ENCODE peak calls at places on chromosomes 6 and 20, in nine cellular contexts. One of them, this sample, is unnamed.

GRCh38 chr6:99422912-99423311 is 2.2 kb downstream of the PNISR start:
- DNase-seq in MM.1S: no peak
- DNase-seq in pancreas: no peak
- DNase-seq in brain microvascular endothelial cell: no peak
- DNase-seq in cardiac fibroblast: no peak
- DNase-seq in endothelial cell: no peak
- DNase-seq in AG10803: no peak
- DNase-seq in type B pancreatic cell: no peak
- DNase-seq in H9: no peak
- DNase-seq in this sample: no peak

GRCh38 chr6:147438758-147439528 is 69.5 kb upstream of the SAMD5 start:
- DNase-seq in MM.1S: no peak
- DNase-seq in pancreas: no peak
- DNase-seq in brain microvascular endothelial cell: no peak
- DNase-seq in cardiac fibroblast: no peak
- DNase-seq in endothelial cell: no peak
- DNase-seq in AG10803: no peak
- DNase-seq in type B pancreatic cell: no peak
- DNase-seq in H9: peak
- DNase-seq in this sample: no peak

GRCh38 chr20:9353916-9354276 is 160.5 kb upstream of the LAMP5 start:
- DNase-seq in MM.1S: no peak
- DNase-seq in pancreas: no peak
- DNase-seq in brain microvascular endothelial cell: no peak
- DNase-seq in cardiac fibroblast: peak
- DNase-seq in endothelial cell: no peak
- DNase-seq in AG10803: peak
- DNase-seq in type B pancreatic cell: no peak
- DNase-seq in H9: no peak
- DNase-seq in this sample: no peak

GRCh38 chr20:35462351-35462750 is 7.0 kb downstream of the CEP250 start:
- DNase-seq in MM.1S: no peak
- DNase-seq in pancreas: no peak
- DNase-seq in brain microvascular endothelial cell: no peak
- DNase-seq in cardiac fibroblast: no peak
- DNase-seq in endothelial cell: no peak
- DNase-seq in AG10803: no peak
- DNase-seq in type B pancreatic cell: no peak
- DNase-seq in H9: no peak
- DNase-seq in this sample: no peak

GRCh38 chr20:23325107-23325506 is 25.5 kb upstream of the NXT1 start:
- DNase-seq in MM.1S: no peak
- DNase-seq in pancreas: no peak
- DNase-seq in brain microvascular endothelial cell: no peak
- DNase-seq in cardiac fibroblast: no peak
- DNase-seq in endothelial cell: no peak
- DNase-seq in AG10803: no peak
- DNase-seq in type B pancreatic cell: no peak
- DNase-seq in H9: no peak
- DNase-seq in this sample: no peak

GRCh38 chr6:75531174-75531573 is 37.6 kb upstream of the FILIP1 start:
- DNase-seq in MM.1S: no peak
- DNase-seq in pancreas: no peak
- DNase-seq in brain microvascular endothelial cell: no peak
- DNase-seq in cardiac fibroblast: peak
- DNase-seq in endothelial cell: no peak
- DNase-seq in AG10803: no peak
- DNase-seq in type B pancreatic cell: no peak
- DNase-seq in H9: no peak
- DNase-seq in this sample: no peak

GRCh38 chr6:112640895-112641294 is 293.8 kb downstream of the RFPL4B start:
- DNase-seq in MM.1S: no peak
- DNase-seq in pancreas: no peak
- DNase-seq in brain microvascular endothelial cell: peak
- DNase-seq in cardiac fibroblast: no peak
- DNase-seq in endothelial cell: no peak
- DNase-seq in AG10803: peak
- DNase-seq in type B pancreatic cell: no peak
- DNase-seq in H9: no peak
- DNase-seq in this sample: peak

GRCh38 chr6:16471222-16471784 is 232.9 kb downstream of the GMPR start:
- DNase-seq in MM.1S: no peak
- DNase-seq in pancreas: no peak
- DNase-seq in brain microvascular endothelial cell: peak
- DNase-seq in cardiac fibroblast: no peak
- DNase-seq in endothelial cell: no peak
- DNase-seq in AG10803: no peak
- DNase-seq in type B pancreatic cell: no peak
- DNase-seq in H9: no peak
- DNase-seq in this sample: no peak

GRCh38 chr6:27209659-27210269 is 37.7 kb upstream of the PRSS16 start:
- DNase-seq in MM.1S: no peak
- DNase-seq in pancreas: no peak
- DNase-seq in brain microvascular endothelial cell: peak
- DNase-seq in cardiac fibroblast: no peak
- DNase-seq in endothelial cell: no peak
- DNase-seq in AG10803: no peak
- DNase-seq in type B pancreatic cell: no peak
- DNase-seq in H9: no peak
- DNase-seq in this sample: no peak

GRCh38 chr20:33846291-33846916 is 35.3 kb downstream of the CHMP4B start:
- DNase-seq in MM.1S: no peak
- DNase-seq in pancreas: no peak
- DNase-seq in brain microvascular endothelial cell: peak
- DNase-seq in cardiac fibroblast: peak
- DNase-seq in endothelial cell: no peak
- DNase-seq in AG10803: peak
- DNase-seq in type B pancreatic cell: no peak
- DNase-seq in H9: no peak
- DNase-seq in this sample: peak

GRCh38 chr20:60935971-60936370 is 316.1 kb upstream of the CDH4 start:
- DNase-seq in MM.1S: no peak
- DNase-seq in pancreas: no peak
- DNase-seq in brain microvascular endothelial cell: no peak
- DNase-seq in cardiac fibroblast: no peak
- DNase-seq in endothelial cell: no peak
- DNase-seq in AG10803: no peak
- DNase-seq in type B pancreatic cell: no peak
- DNase-seq in H9: no peak
- DNase-seq in this sample: no peak

GRCh38 chr6:131946992-131947955 is 3.9 kb downstream of the CCN2 start:
- DNase-seq in MM.1S: no peak
- DNase-seq in pancreas: no peak
- DNase-seq in brain microvascular endothelial cell: peak
- DNase-seq in cardiac fibroblast: peak
- DNase-seq in endothelial cell: no peak
- DNase-seq in AG10803: peak
- DNase-seq in type B pancreatic cell: no peak
- DNase-seq in H9: no peak
- DNase-seq in this sample: peak

GRCh38 chr6:106381223-106381622 is 20.7 kb downstream of the CRYBG1 start:
- DNase-seq in MM.1S: no peak
- DNase-seq in pancreas: no peak
- DNase-seq in brain microvascular endothelial cell: no peak
- DNase-seq in cardiac fibroblast: no peak
- DNase-seq in endothelial cell: no peak
- DNase-seq in AG10803: no peak
- DNase-seq in type B pancreatic cell: no peak
- DNase-seq in H9: no peak
- DNase-seq in this sample: no peak

GRCh38 chr6:25689966-25690365 is 38.0 kb downstream of the SCGN start:
- DNase-seq in MM.1S: no peak
- DNase-seq in pancreas: no peak
- DNase-seq in brain microvascular endothelial cell: no peak
- DNase-seq in cardiac fibroblast: no peak
- DNase-seq in endothelial cell: no peak
- DNase-seq in AG10803: no peak
- DNase-seq in type B pancreatic cell: no peak
- DNase-seq in H9: no peak
- DNase-seq in this sample: no peak

GRCh38 chr6:11143394-11144371 is 32.2 kb upstream of the ERVFRD-1 start:
- DNase-seq in MM.1S: no peak
- DNase-seq in pancreas: no peak
- DNase-seq in brain microvascular endothelial cell: peak
- DNase-seq in cardiac fibroblast: peak
- DNase-seq in endothelial cell: no peak
- DNase-seq in AG10803: peak
- DNase-seq in type B pancreatic cell: no peak
- DNase-seq in H9: no peak
- DNase-seq in this sample: no peak

GRCh38 chr20:23629017-23629541 is 8.7 kb downstream of the CST3 start:
- DNase-seq in MM.1S: no peak
- DNase-seq in pancreas: peak
- DNase-seq in brain microvascular endothelial cell: peak
- DNase-seq in cardiac fibroblast: peak
- DNase-seq in endothelial cell: no peak
- DNase-seq in AG10803: peak
- DNase-seq in type B pancreatic cell: no peak
- DNase-seq in H9: no peak
- DNase-seq in this sample: peak

GRCh38 chr6:44096615-44097014 is 30.6 kb downstream of the MRPL14 start:
- DNase-seq in MM.1S: peak
- DNase-seq in pancreas: peak
- DNase-seq in brain microvascular endothelial cell: peak
- DNase-seq in cardiac fibroblast: peak
- DNase-seq in endothelial cell: peak
- DNase-seq in AG10803: peak
- DNase-seq in type B pancreatic cell: no peak
- DNase-seq in H9: no peak
- DNase-seq in this sample: no peak
- TF ChIP-seq CTCF in MM.1S: peak
- TF ChIP-seq CTCF in pancreas: peak
- TF ChIP-seq CTCF in brain microvascular endothelial cell: peak
- TF ChIP-seq CTCF in cardiac fibroblast: peak
- TF ChIP-seq CTCF in endothelial cell: peak
- TF ChIP-seq CTCF in AG10803: peak
- TF ChIP-seq CTCF in type B pancreatic cell: peak
- TF ChIP-seq CTCF in H9: peak
- TF ChIP-seq CTCF in this sample: peak

DNA sequence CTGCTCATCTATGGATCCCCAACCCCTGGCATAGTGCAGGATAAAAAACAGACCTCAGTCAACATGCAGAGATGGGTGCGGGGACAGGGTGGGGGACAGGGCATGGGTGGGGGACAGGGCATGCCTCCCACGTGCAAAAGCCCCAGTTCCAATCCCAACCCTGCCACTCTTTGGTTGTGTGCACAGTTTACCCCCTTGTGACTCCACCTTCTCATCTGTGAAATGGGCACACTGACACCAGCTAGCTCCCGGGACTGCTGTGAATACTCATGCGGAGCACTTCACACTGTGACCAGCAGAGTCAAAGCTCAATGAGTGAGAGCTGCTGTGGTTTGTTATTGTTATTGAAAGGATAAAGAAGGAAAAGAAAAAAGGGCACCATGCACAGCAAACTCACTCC is 69.3 kb downstream of the NFATC2 start:
- DNase-seq in MM.1S: no peak
- DNase-seq in pancreas: no peak
- DNase-seq in brain microvascular endothelial cell: no peak
- DNase-seq in cardiac fibroblast: no peak
- DNase-seq in endothelial cell: no peak
- DNase-seq in AG10803: no peak
- DNase-seq in type B pancreatic cell: no peak
- DNase-seq in H9: no peak
- DNase-seq in this sample: no peak
- TF ChIP-seq CTCF in MM.1S: no peak
- TF ChIP-seq CTCF in pancreas: no peak
- TF ChIP-seq CTCF in brain microvascular endothelial cell: no peak
- TF ChIP-seq CTCF in cardiac fibroblast: no peak
- TF ChIP-seq CTCF in endothelial cell: no peak
- TF ChIP-seq CTCF in AG10803: no peak
- TF ChIP-seq CTCF in type B pancreatic cell: no peak
- TF ChIP-seq CTCF in H9: no peak
- TF ChIP-seq CTCF in this sample: no peak

DNA sequence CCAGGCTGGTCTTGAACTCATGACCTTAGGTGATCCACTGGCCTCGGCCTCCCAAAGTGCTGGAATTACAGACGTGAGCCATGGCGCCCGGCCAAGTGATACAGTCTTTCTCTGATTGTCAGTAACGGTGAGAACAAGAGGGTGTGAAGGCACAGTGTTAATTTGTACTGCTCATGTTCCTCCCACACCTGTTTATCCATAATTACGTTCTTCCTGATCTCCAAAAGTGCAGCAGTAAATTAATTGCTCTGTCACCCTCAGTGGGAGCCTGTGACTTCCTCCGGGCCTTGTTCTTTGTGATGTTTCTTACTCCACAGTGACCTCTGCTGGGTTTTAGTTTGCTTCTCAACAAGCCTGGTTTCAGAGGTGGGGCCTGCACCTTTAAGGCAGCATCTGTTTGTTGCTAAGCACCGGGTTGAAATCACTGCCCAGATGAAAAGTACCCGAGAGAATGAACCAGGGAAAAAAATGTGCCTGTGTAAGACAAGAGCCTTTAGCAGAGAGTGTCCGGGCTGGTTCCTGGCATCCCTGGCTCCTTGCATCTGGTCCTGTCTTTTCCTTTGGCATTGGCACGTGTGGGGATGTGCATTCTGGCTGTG is 89.1 kb upstream of the CLDN20 start:
- DNase-seq in MM.1S: peak
- DNase-seq in pancreas: no peak
- DNase-seq in brain microvascular endothelial cell: peak
- DNase-seq in cardiac fibroblast: peak
- DNase-seq in endothelial cell: peak
- DNase-seq in AG10803: peak
- DNase-seq in type B pancreatic cell: no peak
- DNase-seq in H9: peak
- DNase-seq in this sample: peak
- TF ChIP-seq CTCF in MM.1S: peak
- TF ChIP-seq CTCF in pancreas: peak
- TF ChIP-seq CTCF in brain microvascular endothelial cell: peak
- TF ChIP-seq CTCF in cardiac fibroblast: peak
- TF ChIP-seq CTCF in endothelial cell: peak
- TF ChIP-seq CTCF in AG10803: peak
- TF ChIP-seq CTCF in type B pancreatic cell: peak
- TF ChIP-seq CTCF in H9: peak
- TF ChIP-seq CTCF in this sample: peak

DNA sequence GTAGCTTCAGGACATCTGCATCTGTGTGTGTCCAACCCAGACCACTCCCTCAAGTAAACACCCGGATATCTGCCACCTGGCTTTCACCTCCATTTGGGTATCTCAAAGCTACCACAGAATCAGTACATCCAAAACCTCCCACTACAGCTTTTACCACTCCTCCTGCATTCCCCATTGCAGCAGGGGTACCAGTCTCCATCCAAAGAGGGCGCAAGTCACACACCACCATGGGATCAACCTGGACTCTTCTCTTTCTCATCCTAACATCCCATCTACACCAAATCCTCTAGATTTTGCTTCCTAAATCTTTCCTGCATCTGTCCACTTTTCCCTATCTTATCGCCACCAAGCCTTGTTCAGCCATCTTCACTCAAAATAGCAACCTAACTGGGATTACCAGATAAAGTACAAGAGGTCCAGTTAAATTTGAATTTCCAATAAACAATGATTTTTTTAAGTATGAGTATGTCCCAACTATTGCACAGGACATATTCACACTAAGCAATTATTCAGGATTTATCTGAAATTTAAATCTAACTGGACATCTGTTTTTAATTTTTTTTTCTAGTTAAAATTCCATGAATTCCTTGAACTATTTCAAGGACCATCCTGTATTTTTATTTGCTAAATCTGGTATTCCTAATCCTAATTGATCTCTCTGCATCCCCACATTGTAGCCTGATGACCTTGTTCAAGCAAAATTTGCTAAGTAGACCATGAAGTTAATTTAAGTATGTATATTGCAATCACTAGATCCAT is 164.3 kb upstream of the MLN start:
- DNase-seq in MM.1S: no peak
- DNase-seq in pancreas: no peak
- DNase-seq in brain microvascular endothelial cell: no peak
- DNase-seq in cardiac fibroblast: no peak
- DNase-seq in endothelial cell: no peak
- DNase-seq in AG10803: peak
- DNase-seq in type B pancreatic cell: peak
- DNase-seq in H9: peak
- DNase-seq in this sample: no peak
- TF ChIP-seq CTCF in MM.1S: peak
- TF ChIP-seq CTCF in pancreas: no peak
- TF ChIP-seq CTCF in brain microvascular endothelial cell: peak
- TF ChIP-seq CTCF in cardiac fibroblast: peak
- TF ChIP-seq CTCF in endothelial cell: peak
- TF ChIP-seq CTCF in AG10803: peak
- TF ChIP-seq CTCF in type B pancreatic cell: peak
- TF ChIP-seq CTCF in H9: peak
- TF ChIP-seq CTCF in this sample: peak